ENCODE peak calls at places on chromosome 9, in four cellular contexts. G, M, N and Q are unnamed samples.

GRCh38 chr9:86413966-86414880 is 60.0 kb upstream of the TUT7 start:
- DNase-seq in N (no peak), M (peak; percentile 25), G (no peak), Q (peak; percentile 5)

GRCh38 chr9:94922691-94923107 is 196.2 kb downstream of the AOPEP start:
- DNase-seq in N (no peak), M (peak; percentile 52), G (no peak), Q (no peak)

GRCh38 chr9:127979333-127980055 is 1.3 kb downstream of the EEIG1 start:
- DNase-seq in N (no peak), M (peak; percentile 41), G (no peak), Q (no peak)

GRCh38 chr9:135343136-135343535 is 136.4 kb upstream of the PPP1R26 start:
- DNase-seq in M (no peak), N (no peak), G (no peak), Q (no peak)

GRCh38 chr9:117411547-117411946 is 3.3 kb downstream of the ASTN2 start:
- DNase-seq in N (no peak), G (no peak), M (peak; percentile 18), Q (peak; percentile 19)

GRCh38 chr9:131773911-131774379 is 34.1 kb upstream of the RAPGEF1 start:
- DNase-seq in G (no peak), N (no peak), M (peak; percentile 41), Q (peak; percentile 70)

GRCh38 chr9:106127771-106128170 is 433.4 kb downstream of the TMEM38B start:
- DNase-seq in G (no peak), M (no peak), N (no peak), Q (no peak)

GRCh38 chr9:69202556-69202955 is 28.5 kb downstream of the TJP2 start:
- DNase-seq in M (no peak), G (no peak), N (no peak), Q (no peak)

GRCh38 chr9:103713631-103714030 is 380.5 kb upstream of the SMC2 start:
- DNase-seq in M (no peak), N (no peak), G (no peak), Q (no peak)

GRCh38 chr9:96360976-96361375 is 22.5 kb downstream of the SLC35D2 start:
- DNase-seq in M (no peak), N (no peak), G (no peak), Q (no peak)

GRCh38 chr9:108813951-108814601 is 41.7 kb downstream of the ACTL7B start:
- DNase-seq in M (peak; percentile 58), N (peak; percentile 19), G (no peak), Q (no peak)

GRCh38 chr9:127805620-127806019 is 2.9 kb downstream of the FPGS start:
- DNase-seq in G (no peak), N (peak; percentile 47), M (peak; percentile 51), Q (peak; percentile 35)

GRCh38 chr9:27189426-27189825 is 80.4 kb downstream of the TEK start:
- DNase-seq in M (no peak), G (no peak), N (no peak), Q (no peak)

GRCh38 chr9:90107021-90107771 is 502.4 kb downstream of the GADD45G start:
- DNase-seq in G (no peak), M (no peak), N (no peak), Q (no peak)

GRCh38 chr9:135070198-135070951 is 17.1 kb upstream of the OLFM1 start:
- DNase-seq in M (no peak), N (no peak), G (no peak), Q (no peak)

GRCh38 chr9:13674926-13675637 is 395.6 kb upstream of the MPDZ start:
- DNase-seq in G (no peak), M (no peak), N (no peak), Q (no peak)

GRCh38 chr9:135294826-135295225 is 184.8 kb upstream of the PPP1R26 start:
- DNase-seq in G (no peak), M (no peak), N (no peak), Q (no peak)

GRCh38 chr9:110555971-110556370 is 23.6 kb downstream of the SVEP1 start:
- DNase-seq in N (no peak), M (peak; percentile 62), G (no peak), Q (no peak)

GRCh38 chr9:117678882-117679281 is 25.3 kb upstream of the TLR4 start:
- DNase-seq in N (no peak), M (no peak), G (no peak), Q (no peak)

GRCh38 chr9:106784076-106784475 is 78.9 kb upstream of the ZNF462 start:
- DNase-seq in G (no peak), N (no peak), M (no peak), Q (no peak)

GRCh38 chr9:72362680-72363139 is 2.3 kb downstream of the ZFAND5 start:
- DNase-seq in G (peak; percentile 41), N (no peak), M (peak; percentile 75), Q (no peak)

GRCh38 chr9:76415731-76416130 is 21.5 kb upstream of the RFK start:
- DNase-seq in N (no peak), M (no peak), G (no peak), Q (no peak)

GRCh38 chr9:35611230-35611797 is 6.3 kb downstream of the TESK1 start:
- DNase-seq in N (no peak), M (peak; percentile 17), G (no peak), Q (peak; percentile 35)

GRCh38 chr9:12718482-12719026 is 25.4 kb downstream of the TYRP1 start:
- DNase-seq in G (no peak), M (no peak), N (peak; percentile 43), Q (no peak)

GRCh38 chr9:126166866-126167265 is 159.8 kb upstream of the MVB12B start:
- DNase-seq in M (no peak), N (no peak), G (no peak), Q (no peak)

GRCh38 chr9:22157271-22157670 is 148.2 kb upstream of the CDKN2B start:
- DNase-seq in G (no peak), N (no peak), M (no peak), Q (no peak)

GRCh38 chr9:111969622-111970021 is 73.0 kb downstream of the UGCG start:
- DNase-seq in M (no peak), N (no peak), G (no peak), Q (no peak)

GRCh38 chr9:126291925-126292324 is 34.7 kb upstream of the MVB12B start:
- DNase-seq in M (no peak), N (no peak), G (no peak), Q (no peak)

GRCh38 chr9:91210318-91210717 is 151.4 kb downstream of the AUH start:
- DNase-seq in G (no peak), N (no peak), M (no peak), Q (no peak)

GRCh38 chr9:91211414-91211813 is 150.3 kb downstream of the AUH start:
- DNase-seq in N (no peak), M (no peak), G (no peak), Q (no peak)

GRCh38 chr9:91208837-91209236 is 152.9 kb downstream of the AUH start:
- DNase-seq in N (no peak), G (no peak), M (no peak), Q (no peak)

GRCh38 chr9:91207889-91208651 is 153.6 kb downstream of the AUH start:
- DNase-seq in M (peak; percentile 88), N (no peak), G (peak; percentile 87), Q (no peak)

GRCh38 chr9:91207481-91207888 is 154.2 kb downstream of the AUH start:
- DNase-seq in N (no peak), G (no peak), M (peak; percentile 87), Q (no peak)
- TF ChIP-seq ZNF274 in N (no peak), G (no peak), M (no peak), Q (no peak)

GRCh38 chr9:84141762-84142370 is 161.3 kb downstream of the RMI1 start:
- DNase-seq in N (no peak), M (no peak), G (no peak), Q (no peak)

GRCh38 chr9:84140535-84141101 is 160.0 kb downstream of the RMI1 start:
- DNase-seq in G (no peak), M (no peak), N (no peak), Q (no peak)

GRCh38 chr9:84138543-84138942 is 157.9 kb downstream of the RMI1 start:
- DNase-seq in G (no peak), N (no peak), M (no peak), Q (no peak)

GRCh38 chr9:84137968-84138367 is 157.4 kb downstream of the RMI1 start:
- DNase-seq in M (no peak), N (no peak), G (no peak), Q (no peak)

GRCh38 chr9:84139296-84140100 is 158.9 kb downstream of the RMI1 start:
- DNase-seq in G (peak; percentile 30), M (no peak), N (no peak), Q (no peak)
- TF ChIP-seq EP300 in G (no peak), M (no peak), N (no peak), Q (no peak)

GRCh38 chr9:133971121-133971951 is 20.8 kb downstream of the VAV2 start:
- DNase-seq in G (no peak), M (no peak), N (no peak), Q (no peak)

GRCh38 chr9:133973111-133973790 is 18.9 kb downstream of the VAV2 start:
- DNase-seq in N (no peak), M (no peak), G (no peak), Q (no peak)

GRCh38 chr9:133970581-133970900 is 21.6 kb downstream of the VAV2 start:
- DNase-seq in G (no peak), M (no peak), N (no peak), Q (no peak)

GRCh38 chr9:133973791-133974630 is 18.1 kb downstream of the VAV2 start:
- DNase-seq in M (peak; percentile 63), N (no peak), G (no peak), Q (no peak)

DNA sequence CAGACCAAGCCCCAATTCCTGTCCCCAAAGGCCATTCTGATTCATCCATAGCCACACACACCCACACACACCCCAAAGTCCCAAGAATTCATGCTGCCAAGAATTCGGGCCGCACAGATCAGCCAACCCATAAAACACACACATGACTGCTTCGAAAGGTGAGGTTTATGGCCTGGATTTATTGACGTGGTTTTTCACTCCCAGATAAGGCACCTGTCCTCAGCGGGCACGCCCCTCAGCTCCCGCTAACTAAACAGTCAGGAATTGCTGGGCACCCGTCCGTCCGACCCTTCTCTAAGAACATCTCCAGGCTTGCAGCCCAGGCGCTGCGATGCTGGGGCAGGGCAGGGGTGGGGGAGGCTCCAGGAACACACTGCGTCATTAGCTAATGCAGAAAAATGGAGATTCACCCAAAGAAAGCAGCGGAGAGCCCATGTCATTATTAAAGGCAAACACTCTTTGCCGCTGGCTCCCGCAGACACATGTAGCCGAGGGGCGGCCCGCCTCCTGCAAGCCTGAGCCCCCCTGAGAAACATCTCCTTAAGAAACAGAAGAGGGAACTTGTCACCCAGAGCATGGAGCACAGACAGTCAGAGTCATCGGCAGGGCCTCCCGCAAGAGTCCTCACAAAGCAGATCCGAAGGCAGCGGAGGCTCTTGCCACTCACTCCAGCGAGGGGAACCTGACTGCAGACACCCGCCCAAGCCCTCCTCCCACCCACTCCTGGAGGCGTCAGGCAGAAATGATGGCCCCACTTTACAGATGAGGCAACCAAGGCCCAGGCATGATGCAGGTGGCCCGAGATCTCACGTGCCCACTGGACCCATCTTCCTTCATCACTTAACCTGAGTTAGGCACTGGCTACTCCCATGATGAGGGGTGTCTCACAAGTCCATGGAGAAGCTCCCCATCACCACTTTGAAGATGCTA is 19.8 kb downstream of the VAV2 start:
- DNase-seq in M (no peak), G (no peak), N (no peak), Q (no peak)
- TF ChIP-seq ZNF274 in M (no peak), G (no peak), N (no peak), Q (no peak)

GRCh38 chr9:115142090-115142489 is 24.1 kb upstream of the TNC start:
- DNase-seq in G (no peak), N (no peak), M (no peak), Q (no peak)

GRCh38 chr9:115143689-115144088 is 25.7 kb upstream of the TNC start:
- DNase-seq in M (no peak), N (no peak), G (no peak), Q (no peak)

GRCh38 chr9:115142502-115143265 is 24.7 kb upstream of the TNC start:
- DNase-seq in N (no peak), G (no peak), M (no peak), Q (no peak)

GRCh38 chr9:115144706-115145105 is 26.7 kb upstream of the TNC start:
- DNase-seq in M (no peak), N (no peak), G (no peak), Q (no peak)

GRCh38 chr9:115146581-115147021 is 28.6 kb upstream of the TNC start:
- DNase-seq in M (no peak), G (no peak), N (no peak), Q (no peak)
- TF ChIP-seq EP300 in M (no peak), G (no peak), N (no peak), Q (no peak)